ENCODE peak calls at places on chromosome 10, in five cellular contexts. R is lung, I is AG04450, M is heart right ventricle, D is A549. Z is an unnamed sample.

GRCh38 chr10:45253183-45253914 is 62.1 kb downstream of the OR13A1 start:
- DNase-seq in R (no peak), I (no peak), M (no peak), D (no peak), Z (no peak)

GRCh38 chr10:6493521-6494451 is 86.3 kb downstream of the PRKCQ start:
- DNase-seq in R (no peak), I (no peak), M (no peak), D (no peak), Z (no peak)

GRCh38 chr10:63766766-63767505 is 245.7 kb downstream of the REEP3 start:
- DNase-seq in R (no peak), I (no peak), M (no peak), D (no peak), Z (no peak)

GRCh38 chr10:75658496-75658895 is 227.1 kb downstream of the LRMDA start:
- DNase-seq in R (no peak), I (no peak), M (no peak), D (no peak), Z (no peak)

GRCh38 chr10:71260622-71261325 is 48.4 kb downstream of the UNC5B start:
- DNase-seq in R (no peak), I (peak), M (peak), D (no peak), Z (no peak)

GRCh38 chr10:107873007-107873406 is 708.5 kb upstream of the SORCS1 start:
- DNase-seq in R (no peak), I (no peak), M (no peak), D (no peak), Z (peak)

GRCh38 chr10:126375926-126376554 is 12.2 kb downstream of the ADAM12 start:
- DNase-seq in R (no peak), I (no peak), M (no peak), D (no peak), Z (peak)

GRCh38 chr10:44949915-44950314 is 9.7 kb upstream of the RASSF4 start:
- DNase-seq in R (no peak), I (no peak), M (no peak), D (no peak), Z (no peak)

GRCh38 chr10:107443817-107444216 is 279.3 kb upstream of the SORCS1 start:
- DNase-seq in R (no peak), I (no peak), M (no peak), D (no peak), Z (no peak)

GRCh38 chr10:124025638-124026336 is 67.6 kb downstream of the CHST15 start:
- DNase-seq in R (no peak), I (no peak), M (no peak), D (no peak), Z (peak)

GRCh38 chr10:87547734-87548311 is 43.1 kb downstream of the MINPP1 start:
- DNase-seq in R (no peak), I (peak), M (no peak), D (no peak), Z (peak)

GRCh38 chr10:52064084-52064845 is 249.8 kb upstream of the DKK1 start:
- DNase-seq in R (no peak), I (no peak), M (peak), D (no peak), Z (no peak)

GRCh38 chr10:104043854-104044253 is 41.8 kb downstream of the COL17A1 start:
- DNase-seq in R (no peak), I (no peak), M (no peak), D (no peak), Z (no peak)

GRCh38 chr10:62726142-62726541 is 78.4 kb upstream of the ADO start:
- DNase-seq in R (no peak), I (no peak), M (no peak), D (no peak), Z (peak)

GRCh38 chr10:44972874-44973306 is 5.7 kb downstream of the DEPP1 start:
- DNase-seq in R (no peak), I (no peak), M (no peak), D (no peak), Z (no peak)

GRCh38 chr10:102602272-102603045 is 41.8 kb upstream of the TRIM8 start:
- DNase-seq in R (no peak), I (no peak), M (no peak), D (no peak), Z (no peak)

GRCh38 chr10:124296121-124296812 is 122.5 kb downstream of the OAT start:
- DNase-seq in R (no peak), I (no peak), M (no peak), D (no peak), Z (no peak)

GRCh38 chr10:124739996-124740373 is 4.2 kb downstream of the FAM53B start:
- DNase-seq in R (peak), I (no peak), M (no peak), D (no peak), Z (no peak)

GRCh38 chr10:33370434-33370930 is 36.0 kb upstream of the NRP1 start:
- DNase-seq in R (no peak), I (no peak), M (no peak), D (no peak), Z (peak)

GRCh38 chr10:78552261-78552811 is 516.4 kb upstream of the ZMIZ1 start:
- DNase-seq in R (no peak), I (peak), M (peak), D (no peak), Z (no peak)

GRCh38 chr10:89332718-89333281 is 5.0 kb downstream of the IFIT3 start:
- DNase-seq in R (no peak), I (no peak), M (no peak), D (no peak), Z (no peak)

GRCh38 chr10:103717341-103718246 is 137.8 kb downstream of the SH3PXD2A start:
- DNase-seq in R (no peak), I (no peak), M (no peak), D (no peak), Z (no peak)

GRCh38 chr10:3853547-3853989 is 68.6 kb upstream of the KLF6 start:
- DNase-seq in R (peak), I (no peak), M (no peak), D (no peak), Z (peak)

GRCh38 chr10:85319150-85319549 is 990.8 kb downstream of the CCSER2 start:
- DNase-seq in R (no peak), I (no peak), M (no peak), D (no peak), Z (no peak)

GRCh38 chr10:74981831-74982633 is 129.4 kb upstream of the SAMD8 start:
- DNase-seq in R (no peak), I (no peak), M (no peak), D (no peak), Z (no peak)

GRCh38 chr10:16367899-16368298 is 68.9 kb upstream of the PTER start:
- DNase-seq in R (no peak), I (no peak), M (no peak), D (no peak), Z (no peak)

GRCh38 chr10:22252801-22253577 is 35.2 kb upstream of the EBLN1 start:
- DNase-seq in R (peak), I (no peak), M (peak), D (no peak), Z (no peak)

GRCh38 chr10:98309366-98310355 is 41.7 kb upstream of the LOXL4 start:
- DNase-seq in R (peak), I (peak), M (peak), D (peak), Z (peak)

GRCh38 chr10:91589015-91589655 is 43.7 kb downstream of the PPP1R3C start:
- DNase-seq in R (no peak), I (no peak), M (peak), D (no peak), Z (peak)

GRCh38 chr10:32618482-32618881 is 172.5 kb downstream of the CCDC7 start:
- DNase-seq in R (no peak), I (no peak), M (no peak), D (no peak), Z (no peak)

GRCh38 chr10:6300106-6300783 is 97.5 kb downstream of the PFKFB3 start:
- DNase-seq in R (no peak), I (peak), M (no peak), D (no peak), Z (peak)

GRCh38 chr10:54402576-54402975 is 398.5 kb downstream of the PCDH15 start:
- DNase-seq in R (no peak), I (no peak), M (no peak), D (no peak), Z (peak)

GRCh38 chr10:10661176-10661575 is 356.5 kb upstream of the CELF2 start:
- DNase-seq in R (no peak), I (peak), M (no peak), D (no peak), Z (no peak)

GRCh38 chr10:113753020-113753692 is 1.7 kb downstream of the PLEKHS1 start:
- DNase-seq in R (no peak), I (peak), M (no peak), D (no peak), Z (peak)

GRCh38 chr10:112382539-112383235 is 8.8 kb downstream of the ACSL5 start:
- DNase-seq in R (no peak), I (no peak), M (no peak), D (no peak), Z (no peak)
- H3K27ac ChIP-seq in R (no peak), I (no peak), M (no peak), D (no peak), Z (no peak)

DNA sequence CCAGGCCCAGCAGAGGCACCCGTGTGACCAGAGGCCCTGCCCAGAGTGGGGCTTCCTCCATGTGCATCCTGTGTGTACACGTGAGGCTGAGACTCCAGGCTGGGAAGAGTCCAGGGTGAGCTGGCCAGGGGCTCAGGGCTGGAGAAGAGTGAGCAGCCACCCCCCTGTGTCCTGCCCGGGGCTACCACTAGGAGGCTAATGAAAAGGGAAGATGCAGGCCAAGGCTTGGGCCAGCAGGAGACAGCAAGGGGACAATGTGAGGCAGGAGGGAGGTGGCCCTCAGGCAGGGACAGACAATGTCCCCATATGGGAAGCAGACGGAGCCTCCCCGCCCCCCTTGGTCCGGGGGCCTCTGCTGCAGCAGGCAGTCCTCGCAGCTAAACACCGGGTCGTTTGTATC is 102.0 kb downstream of the HIF1AN start:
- DNase-seq in R (no peak), I (no peak), M (no peak), D (peak), Z (peak)
- TF ChIP-seq CTCF in R (no peak), I (peak), M (no peak), D (peak), Z (peak)

GRCh38 chr10:122190553-122190952 is 80.5 kb upstream of the BTBD16 start:
- DNase-seq in R (no peak), I (no peak), M (no peak), D (no peak), Z (peak)
- H3K4me3 ChIP-seq in R (no peak), I (no peak), M (no peak), D (no peak), Z (no peak)

DNA sequence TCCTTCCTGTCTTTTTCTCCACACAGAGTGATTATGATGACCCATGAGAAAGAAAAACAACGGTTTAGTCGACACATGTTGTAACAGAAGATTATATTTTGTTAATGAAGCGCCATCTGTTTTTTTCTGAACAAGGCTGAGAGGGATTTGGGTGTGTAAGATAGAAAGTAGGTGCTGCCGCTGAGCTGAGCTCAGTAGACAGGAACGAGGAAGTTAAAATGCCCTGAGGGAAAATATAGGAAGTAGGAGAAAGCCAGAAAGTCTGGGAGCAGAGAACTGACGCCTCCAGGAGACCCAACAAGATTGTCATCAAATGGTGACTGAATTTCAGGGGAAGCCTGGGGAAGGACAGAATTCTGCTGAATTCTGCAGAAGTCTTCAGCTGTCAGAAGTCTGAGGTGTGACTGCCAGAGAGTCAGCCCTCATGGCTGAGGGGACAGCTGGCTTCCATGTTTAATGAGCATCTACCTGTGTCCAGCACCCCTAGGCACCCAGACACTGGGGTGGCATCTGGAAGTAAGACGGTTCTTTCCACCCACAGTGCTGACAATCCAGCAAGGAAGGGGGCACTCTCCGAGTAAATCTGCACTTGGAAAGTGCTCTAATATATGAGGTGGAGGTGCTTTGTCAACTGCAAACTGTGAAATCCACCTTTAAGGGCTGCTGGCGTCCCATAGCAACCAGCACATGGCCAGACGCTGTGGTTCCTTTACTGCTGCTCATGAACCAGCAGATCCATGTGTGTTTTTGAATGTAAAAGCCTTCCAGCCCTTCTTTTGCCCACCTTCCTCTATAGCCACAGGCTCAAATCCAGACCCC is 12.5 kb upstream of the TSPAN15 start:
- DNase-seq in R (no peak), I (no peak), M (no peak), D (peak), Z (peak)
- H3K27ac ChIP-seq in R (peak), I (no peak), M (peak), D (peak), Z (peak)

DNA sequence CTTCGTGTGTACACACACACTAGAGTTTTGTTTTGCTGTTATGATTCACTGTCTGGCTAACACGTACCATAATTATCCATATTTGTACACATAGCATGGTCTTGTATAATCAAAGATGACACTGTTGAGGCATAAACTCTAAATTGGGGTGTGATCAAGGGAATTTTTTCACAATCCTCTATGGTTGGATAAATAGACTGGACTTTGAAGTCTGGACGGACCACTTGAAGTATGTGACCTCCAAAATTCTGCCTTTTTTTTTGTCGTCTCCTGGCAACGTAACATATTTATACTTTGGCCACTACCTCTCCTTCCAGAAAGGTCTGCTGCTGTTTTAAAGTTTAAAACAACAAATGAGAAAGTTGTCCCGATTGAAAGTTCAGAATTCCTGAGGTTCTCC is 193.4 kb downstream of the CACNB2 start:
- DNase-seq in R (no peak), I (no peak), M (no peak), D (no peak), Z (no peak)
- TF ChIP-seq CTCF in R (no peak), I (no peak), M (no peak), D (no peak), Z (no peak)